ENCODE peak calls at places on chromosomes 12 and 14, in seven cellular contexts. O is pancreas; S is bronchial epithelial cell; T is endothelial cell; D is Calu3; I is CD4-positive, alpha-beta T cell; E is mammary epithelial cell. K is an unnamed sample.
A peak's percentile ranks its signal among the peaks of the same experiment; 100 is the strongest.

GRCh38 chr14:50230601-50231474 is 540 bp downstream of the SOS2 start:
- DNase-seq in O (peak; percentile 80), S (peak; percentile 92), T (peak; percentile 51), D (peak; percentile 35), I (peak; percentile 8), E (peak; percentile 85), K (peak; percentile 71)

GRCh38 chr14:65301862-65302539 is 110.5 kb upstream of the FUT8 start:
- DNase-seq in O (no peak), S (no peak), T (no peak), D (no peak), I (no peak), E (no peak), K (no peak)

GRCh38 chr14:80992580-80992979 is 37.2 kb downstream of the TSHR start:
- DNase-seq in O (no peak), S (no peak), T (no peak), D (no peak), I (no peak), E (no peak), K (no peak)

GRCh38 chr12:13463189-13463588 is 266.7 kb downstream of the EMP1 start:
- DNase-seq in O (no peak), S (no peak), T (no peak), D (no peak), I (no peak), E (no peak), K (no peak)

GRCh38 chr12:12845794-12846243 is 32.7 kb downstream of the DDX47 start:
- DNase-seq in O (no peak), S (no peak), T (no peak), D (no peak), I (no peak), E (no peak), K (no peak)

GRCh38 chr14:94342334-94342934 is 19.3 kb upstream of the SERPINA6 start:
- DNase-seq in O (peak; percentile 78), S (peak; percentile 100), T (no peak), D (peak; percentile 88), I (no peak), E (peak; percentile 99), K (peak; percentile 95)

GRCh38 chr12:53098354-53098981 is 1.0 kb downstream of the IGFBP6 start:
- DNase-seq in O (no peak), S (peak; percentile 79), T (no peak), D (peak; percentile 18), I (no peak), E (peak; percentile 77), K (peak; percentile 61)

GRCh38 chr12:51442324-51442723 is 17.7 kb downstream of the SLC4A8 start:
- DNase-seq in O (no peak), S (no peak), T (no peak), D (no peak), I (no peak), E (no peak), K (no peak)

GRCh38 chr14:22070119-22070982 is 396.7 kb upstream of the OR4E1 start:
- DNase-seq in O (no peak), S (peak; percentile 12), T (peak; percentile 7), D (no peak), I (peak; percentile 41), E (peak; percentile 11), K (peak; percentile 7)

GRCh38 chr12:38771871-38772270 is 133.5 kb downstream of the CPNE8 start:
- DNase-seq in O (no peak), S (no peak), T (no peak), D (no peak), I (no peak), E (no peak), K (no peak)

GRCh38 chr12:105107176-105107496 is 395 bp upstream of the WASHC4 start:
- DNase-seq in O (no peak), S (peak; percentile 56), T (no peak), D (no peak), I (no peak), E (no peak), K (peak; percentile 59)

GRCh38 chr12:122849352-122850047 is 14.2 kb downstream of the HIP1R start:
- DNase-seq in O (peak; percentile 51), S (no peak), T (no peak), D (no peak), I (no peak), E (no peak), K (no peak)

GRCh38 chr12:24600559-24600958 is 348.3 kb downstream of the BCAT1 start:
- DNase-seq in O (no peak), S (no peak), T (no peak), D (no peak), I (no peak), E (no peak), K (peak; percentile 4)

GRCh38 chr12:113862570-113863454 is 103.3 kb downstream of the RBM19 start:
- DNase-seq in O (no peak), S (peak; percentile 44), T (no peak), D (no peak), I (no peak), E (peak; percentile 2), K (peak; percentile 9)

GRCh38 chr12:14884458-14884878 is 1.2 kb downstream of the MGP start:
- DNase-seq in O (peak; percentile 82), S (peak; percentile 65), T (no peak), D (peak; percentile 70), I (peak; percentile 82), E (peak; percentile 82), K (peak; percentile 35)

GRCh38 chr12:116708826-116709756 is 28.8 kb downstream of the SPRING1 start:
- DNase-seq in O (peak; percentile 63), S (peak; percentile 29), T (peak; percentile 14), D (peak; percentile 67), I (peak; percentile 16), E (peak; percentile 46), K (peak; percentile 32)

GRCh38 chr14:20346713-20347112 is 3.3 kb downstream of the PARP2 start:
- DNase-seq in O (no peak), S (no peak), T (no peak), D (no peak), I (no peak), E (no peak), K (no peak)

GRCh38 chr14:20347747-20348146 is 4.3 kb downstream of the PARP2 start:
- DNase-seq in O (no peak), S (no peak), T (no peak), D (no peak), I (no peak), E (no peak), K (no peak)

GRCh38 chr14:20345366-20345765 is 1.9 kb downstream of the PARP2 start:
- DNase-seq in O (no peak), S (no peak), T (no peak), D (no peak), I (no peak), E (no peak), K (no peak)

GRCh38 chr14:20350280-20350679 is 6.8 kb downstream of the PARP2 start:
- DNase-seq in O (no peak), S (no peak), T (no peak), D (no peak), I (no peak), E (no peak), K (peak; percentile 13)

GRCh38 chr14:20350860-20351259 is 7.4 kb downstream of the PARP2 start:
- DNase-seq in O (no peak), S (no peak), T (no peak), D (no peak), I (no peak), E (no peak), K (no peak)
- TF ChIP-seq CTCF in O (no peak), S (no peak), T (no peak), D (no peak), I (no peak), E (peak; percentile 29), K (peak; percentile 38)

DNA sequence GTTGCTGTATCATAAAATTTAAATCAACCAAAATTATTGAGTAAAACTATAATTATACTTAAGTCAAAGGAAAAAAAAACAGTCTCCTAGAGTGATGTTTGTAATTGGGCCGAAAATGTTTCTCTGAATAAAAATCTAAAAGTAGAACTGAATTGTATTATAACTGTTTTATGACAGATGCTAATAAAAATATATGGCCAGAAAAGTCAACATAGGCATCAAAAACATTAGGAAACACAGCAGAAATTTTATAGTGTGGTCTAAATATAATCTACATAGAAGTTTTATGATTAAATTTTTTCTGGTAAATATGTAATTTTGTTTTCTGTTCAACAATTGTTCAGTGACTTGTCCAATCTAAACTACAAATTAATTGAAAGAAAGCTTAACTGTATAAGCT is 277.8 kb downstream of the ALX1 start:
- DNase-seq in O (no peak), S (no peak), T (no peak), D (no peak), I (no peak), E (no peak), K (no peak)
- TF ChIP-seq CTCF in O (no peak), S (no peak), T (no peak), D (no peak), I (no peak), E (no peak), K (no peak)

GRCh38 chr14:52399886-52400599 is 85.9 kb downstream of the PTGER2 start:
- DNase-seq in O (no peak), S (peak; percentile 4), T (no peak), D (no peak), I (no peak), E (no peak), K (no peak)
- TF ChIP-seq CTCF in O (no peak), S (no peak), T (no peak), D (no peak), I (no peak), E (no peak), K (peak; percentile 10)

DNA sequence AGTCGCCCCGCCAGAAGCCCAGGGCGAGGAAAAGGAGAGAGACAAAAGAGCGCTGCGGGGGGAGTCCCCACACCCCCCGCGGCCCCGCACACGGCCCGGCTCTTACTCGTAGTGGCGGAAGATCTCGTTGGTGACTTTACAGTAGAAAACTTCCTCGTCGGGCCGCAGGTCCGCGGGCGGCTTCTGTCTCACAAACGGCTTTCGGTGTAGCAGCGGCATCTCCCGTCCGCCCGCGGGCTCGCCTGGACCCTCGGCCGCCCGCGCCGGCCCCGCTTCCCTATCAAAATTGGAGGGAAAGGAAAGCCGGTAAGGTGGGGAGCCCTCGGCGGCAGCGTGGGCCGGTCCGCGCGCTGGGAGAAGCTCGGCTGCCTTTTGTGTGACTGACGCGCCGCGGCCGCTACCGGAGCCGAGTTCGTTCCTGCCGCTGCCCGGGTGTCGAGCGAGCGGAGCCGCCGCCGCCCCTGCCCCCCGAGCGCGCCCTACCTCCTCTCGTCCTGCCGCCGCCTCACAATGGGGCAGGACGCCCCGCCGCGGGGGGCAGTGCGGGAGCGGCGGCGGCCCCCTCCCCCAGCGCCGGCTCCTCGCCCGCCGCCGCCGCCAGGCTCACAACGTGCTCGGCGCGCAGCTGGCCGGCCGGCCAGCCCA is 652 bp downstream of the BAZ1A start:
- DNase-seq in O (peak; percentile 79), S (no peak), T (peak; percentile 64), D (peak; percentile 42), I (peak; percentile 44), E (peak; percentile 49), K (peak; percentile 52)
- TF ChIP-seq CTCF in O (no peak), S (peak; percentile 1), T (no peak), D (no peak), I (no peak), E (peak; percentile 26), K (peak; percentile 51)

GRCh38 chr12:19575307-19576243 is 136.3 kb downstream of the AEBP2 start:
- DNase-seq in O (no peak), S (peak; percentile 47), T (peak; percentile 15), D (peak; percentile 13), I (no peak), E (peak; percentile 28), K (peak; percentile 21)

GRCh38 chr12:19574606-19575005 is 135.3 kb downstream of the AEBP2 start:
- DNase-seq in O (no peak), S (no peak), T (no peak), D (no peak), I (no peak), E (no peak), K (no peak)

GRCh38 chr12:19576421-19576925 is 137.2 kb downstream of the AEBP2 start:
- DNase-seq in O (no peak), S (no peak), T (no peak), D (no peak), I (no peak), E (no peak), K (no peak)

GRCh38 chr12:19573866-19574265 is 134.6 kb downstream of the AEBP2 start:
- DNase-seq in O (peak; percentile 40), S (no peak), T (no peak), D (no peak), I (no peak), E (no peak), K (no peak)

GRCh38 chr12:19572920-19573558 is 133.7 kb downstream of the AEBP2 start:
- DNase-seq in O (peak; percentile 42), S (peak; percentile 41), T (peak; percentile 43), D (peak; percentile 45), I (no peak), E (peak; percentile 49), K (peak; percentile 43)
- TF ChIP-seq CTCF in O (no peak), S (peak; percentile 67), T (peak; percentile 43), D (peak; percentile 53), I (no peak), E (peak; percentile 69), K (peak; percentile 79)